ENCODE peak calls at places on chromosomes 12 and 14, in ten cellular contexts. One of them, this sample, is unnamed.

GRCh38 chr12:101536069-101536674 is 58.6 kb upstream of the MYBPC1 start:
- DNase-seq in transverse colon: no peak
- DNase-seq in sigmoid colon: no peak
- DNase-seq in A549: no peak
- DNase-seq in tibial nerve: no peak
- DNase-seq in H1: no peak
- DNase-seq in upper lobe of left lung: no peak
- DNase-seq in HepG2: no peak
- DNase-seq in ovary: no peak
- DNase-seq in stomach: no peak
- DNase-seq in this sample: no peak

GRCh38 chr12:8689606-8690175 is 8.1 kb upstream of the RIMKLB start:
- DNase-seq in stomach: no peak
- DNase-seq in ovary: no peak
- DNase-seq in HepG2: no peak
- DNase-seq in H1: no peak
- DNase-seq in A549: no peak
- DNase-seq in sigmoid colon: no peak
- DNase-seq in upper lobe of left lung: no peak
- DNase-seq in transverse colon: no peak
- DNase-seq in tibial nerve: no peak
- DNase-seq in this sample: no peak

GRCh38 chr14:49621114-49621881 is 699 bp downstream of the MGAT2 start:
- DNase-seq in A549: no peak
- DNase-seq in stomach: peak
- DNase-seq in ovary: peak
- DNase-seq in tibial nerve: peak
- DNase-seq in HepG2: no peak
- DNase-seq in sigmoid colon: peak
- DNase-seq in upper lobe of left lung: peak
- DNase-seq in transverse colon: peak
- DNase-seq in H1: no peak
- DNase-seq in this sample: peak

GRCh38 chr14:50678163-50678562 is 10.1 kb upstream of the SAV1 start:
- DNase-seq in H1: no peak
- DNase-seq in tibial nerve: no peak
- DNase-seq in transverse colon: no peak
- DNase-seq in A549: no peak
- DNase-seq in ovary: no peak
- DNase-seq in sigmoid colon: no peak
- DNase-seq in HepG2: no peak
- DNase-seq in stomach: no peak
- DNase-seq in upper lobe of left lung: no peak
- DNase-seq in this sample: no peak

GRCh38 chr12:91332305-91332704 is 149.7 kb upstream of the DCN start:
- DNase-seq in sigmoid colon: no peak
- DNase-seq in HepG2: no peak
- DNase-seq in H1: no peak
- DNase-seq in upper lobe of left lung: no peak
- DNase-seq in A549: no peak
- DNase-seq in transverse colon: no peak
- DNase-seq in tibial nerve: no peak
- DNase-seq in stomach: no peak
- DNase-seq in ovary: no peak
- DNase-seq in this sample: no peak

GRCh38 chr12:90925562-90925961 is 29.4 kb downstream of the CCER1 start:
- DNase-seq in A549: no peak
- DNase-seq in sigmoid colon: no peak
- DNase-seq in HepG2: no peak
- DNase-seq in tibial nerve: no peak
- DNase-seq in ovary: no peak
- DNase-seq in upper lobe of left lung: no peak
- DNase-seq in transverse colon: no peak
- DNase-seq in stomach: no peak
- DNase-seq in H1: no peak
- DNase-seq in this sample: no peak

GRCh38 chr12:108728820-108729611 is 2.3 kb downstream of the CORO1C start:
- DNase-seq in sigmoid colon: no peak
- DNase-seq in upper lobe of left lung: no peak
- DNase-seq in transverse colon: no peak
- DNase-seq in A549: no peak
- DNase-seq in ovary: no peak
- DNase-seq in tibial nerve: no peak
- DNase-seq in HepG2: no peak
- DNase-seq in stomach: no peak
- DNase-seq in H1: no peak
- DNase-seq in this sample: no peak

GRCh38 chr12:15977999-15978398 is 66.9 kb downstream of the DERA start:
- DNase-seq in H1: no peak
- DNase-seq in transverse colon: no peak
- DNase-seq in upper lobe of left lung: no peak
- DNase-seq in sigmoid colon: no peak
- DNase-seq in ovary: no peak
- DNase-seq in tibial nerve: no peak
- DNase-seq in stomach: no peak
- DNase-seq in HepG2: no peak
- DNase-seq in A549: no peak
- DNase-seq in this sample: no peak

GRCh38 chr12:20524113-20524512 is 155.8 kb downstream of the PDE3A start:
- DNase-seq in stomach: no peak
- DNase-seq in upper lobe of left lung: no peak
- DNase-seq in tibial nerve: no peak
- DNase-seq in A549: no peak
- DNase-seq in H1: peak
- DNase-seq in sigmoid colon: no peak
- DNase-seq in HepG2: no peak
- DNase-seq in ovary: no peak
- DNase-seq in transverse colon: no peak
- DNase-seq in this sample: no peak

GRCh38 chr12:20528208-20528607 is 159.9 kb downstream of the PDE3A start:
- DNase-seq in stomach: no peak
- DNase-seq in HepG2: no peak
- DNase-seq in A549: peak
- DNase-seq in tibial nerve: no peak
- DNase-seq in upper lobe of left lung: no peak
- DNase-seq in H1: no peak
- DNase-seq in transverse colon: no peak
- DNase-seq in sigmoid colon: no peak
- DNase-seq in ovary: no peak
- DNase-seq in this sample: no peak

GRCh38 chr12:20527396-20528154 is 159.2 kb downstream of the PDE3A start:
- DNase-seq in sigmoid colon: no peak
- DNase-seq in ovary: no peak
- DNase-seq in A549: peak
- DNase-seq in stomach: no peak
- DNase-seq in transverse colon: no peak
- DNase-seq in upper lobe of left lung: no peak
- DNase-seq in H1: no peak
- DNase-seq in tibial nerve: no peak
- DNase-seq in HepG2: no peak
- DNase-seq in this sample: no peak

GRCh38 chr12:20523658-20524057 is 155.3 kb downstream of the PDE3A start:
- DNase-seq in H1: no peak
- DNase-seq in sigmoid colon: no peak
- DNase-seq in HepG2: no peak
- DNase-seq in tibial nerve: no peak
- DNase-seq in upper lobe of left lung: no peak
- DNase-seq in transverse colon: no peak
- DNase-seq in stomach: no peak
- DNase-seq in A549: no peak
- DNase-seq in ovary: no peak
- DNase-seq in this sample: no peak

DNA sequence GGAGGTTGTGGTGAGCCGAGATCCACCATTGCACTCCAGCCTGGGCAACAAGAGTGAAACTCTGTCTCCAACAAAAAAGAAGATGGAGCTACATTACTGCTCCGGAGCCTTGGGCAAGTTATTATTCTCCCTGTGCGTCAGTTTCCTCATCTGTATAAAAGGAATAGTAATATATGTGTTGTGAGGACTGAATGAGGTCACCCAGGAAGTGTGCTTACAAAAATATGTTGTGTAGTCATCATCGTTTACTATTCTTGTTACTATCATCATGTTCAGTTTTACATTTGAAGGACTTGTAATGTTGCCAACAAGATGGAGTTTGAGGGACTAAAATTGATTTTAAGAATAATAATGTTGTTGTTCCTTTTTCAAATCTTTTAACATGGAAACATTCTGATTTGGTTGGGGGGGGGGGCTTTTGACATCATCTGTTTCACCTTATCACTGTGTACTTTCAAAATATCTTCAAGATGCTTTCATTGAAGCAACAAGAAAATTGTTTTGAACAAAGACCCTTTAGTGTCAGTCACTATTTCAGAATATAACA is 156.8 kb downstream of the PDE3A start:
- DNase-seq in sigmoid colon: no peak
- DNase-seq in stomach: no peak
- DNase-seq in ovary: no peak
- DNase-seq in HepG2: no peak
- DNase-seq in upper lobe of left lung: no peak
- DNase-seq in tibial nerve: no peak
- DNase-seq in A549: no peak
- DNase-seq in transverse colon: no peak
- DNase-seq in H1: no peak
- DNase-seq in this sample: no peak
- H3K27ac ChIP-seq in sigmoid colon: peak
- H3K27ac ChIP-seq in stomach: no peak
- H3K27ac ChIP-seq in ovary: no peak
- H3K27ac ChIP-seq in HepG2: no peak
- H3K27ac ChIP-seq in upper lobe of left lung: no peak
- H3K27ac ChIP-seq in tibial nerve: no peak
- H3K27ac ChIP-seq in A549: peak
- H3K27ac ChIP-seq in transverse colon: peak
- H3K27ac ChIP-seq in H1: no peak
- H3K27ac ChIP-seq in this sample: no peak

DNA sequence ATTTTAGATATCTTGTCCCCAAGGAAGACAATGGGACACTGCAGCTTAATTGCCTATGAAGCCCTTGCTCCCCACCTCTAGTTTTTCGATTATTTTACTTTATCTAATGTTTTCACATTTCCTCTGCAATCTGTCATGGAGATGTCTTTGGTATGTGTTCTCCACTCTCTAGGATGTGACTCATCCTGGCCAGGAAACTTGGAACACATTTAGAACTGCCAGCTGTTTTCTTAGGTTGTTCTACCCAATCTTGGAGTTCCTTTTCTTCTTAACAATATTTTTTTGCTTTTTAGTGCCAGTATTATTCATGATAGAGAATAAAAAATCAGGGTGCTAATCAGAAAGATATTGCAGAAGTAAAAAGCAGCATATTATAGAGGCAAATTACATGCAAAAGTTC is 101.7 kb upstream of the CLEC14A start:
- DNase-seq in stomach: no peak
- DNase-seq in ovary: no peak
- DNase-seq in H1: no peak
- DNase-seq in tibial nerve: no peak
- DNase-seq in transverse colon: no peak
- DNase-seq in HepG2: no peak
- DNase-seq in A549: no peak
- DNase-seq in upper lobe of left lung: no peak
- DNase-seq in sigmoid colon: no peak
- DNase-seq in this sample: no peak
- TF ChIP-seq EP300 in stomach: no peak
- TF ChIP-seq EP300 in ovary: no peak
- TF ChIP-seq EP300 in H1: no peak
- TF ChIP-seq EP300 in tibial nerve: peak
- TF ChIP-seq EP300 in transverse colon: no peak
- TF ChIP-seq EP300 in HepG2: no peak
- TF ChIP-seq EP300 in A549: no peak
- TF ChIP-seq EP300 in upper lobe of left lung: no peak
- TF ChIP-seq EP300 in sigmoid colon: no peak
- TF ChIP-seq EP300 in this sample: no peak

DNA sequence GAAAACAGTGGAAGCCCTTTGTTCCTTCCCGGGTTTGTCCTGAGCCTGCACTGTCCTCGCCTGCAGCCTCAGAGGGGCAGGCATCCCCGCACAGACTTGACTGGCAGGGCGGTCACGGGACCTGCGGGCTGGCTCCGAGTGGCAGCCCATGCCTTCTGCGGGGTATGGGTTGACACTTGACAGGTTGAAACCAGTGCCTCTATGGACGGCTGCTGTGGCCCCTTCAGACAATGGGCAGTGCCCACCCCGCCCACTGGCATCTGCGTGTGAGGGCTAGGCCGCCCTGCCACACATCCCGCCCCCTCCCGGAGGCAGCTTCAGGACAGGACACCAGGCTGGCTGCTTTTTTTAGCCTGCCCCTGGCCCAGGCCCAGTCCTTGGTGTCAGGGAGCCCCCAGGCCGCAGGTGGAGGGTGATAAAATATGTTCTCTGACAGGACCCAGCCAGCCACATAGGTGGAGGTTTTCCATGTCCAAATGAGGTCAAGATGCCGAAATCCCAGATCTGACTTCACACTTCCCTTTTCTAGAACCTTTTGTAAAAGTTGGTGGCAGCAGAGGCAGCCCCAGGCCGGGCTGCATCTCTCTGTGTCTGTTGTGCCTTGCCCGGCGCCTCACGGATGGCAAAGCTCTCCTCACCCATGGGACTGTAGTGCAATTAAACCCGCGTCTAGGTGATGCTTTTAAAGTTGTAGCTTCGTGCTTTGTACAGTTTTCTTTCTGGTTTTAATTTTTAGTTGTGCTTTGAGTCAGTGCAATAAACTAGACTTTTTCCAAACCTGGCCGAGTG is 10.0 kb downstream of the ANKRD9 start:
- DNase-seq in stomach: no peak
- DNase-seq in sigmoid colon: no peak
- DNase-seq in ovary: no peak
- DNase-seq in H1: no peak
- DNase-seq in upper lobe of left lung: peak
- DNase-seq in transverse colon: no peak
- DNase-seq in HepG2: no peak
- DNase-seq in tibial nerve: no peak
- DNase-seq in A549: no peak
- DNase-seq in this sample: no peak
- H3K27ac ChIP-seq in stomach: peak
- H3K27ac ChIP-seq in sigmoid colon: peak
- H3K27ac ChIP-seq in ovary: no peak
- H3K27ac ChIP-seq in H1: no peak
- H3K27ac ChIP-seq in upper lobe of left lung: peak
- H3K27ac ChIP-seq in transverse colon: peak
- H3K27ac ChIP-seq in HepG2: no peak
- H3K27ac ChIP-seq in tibial nerve: peak
- H3K27ac ChIP-seq in A549: no peak
- H3K27ac ChIP-seq in this sample: peak

DNA sequence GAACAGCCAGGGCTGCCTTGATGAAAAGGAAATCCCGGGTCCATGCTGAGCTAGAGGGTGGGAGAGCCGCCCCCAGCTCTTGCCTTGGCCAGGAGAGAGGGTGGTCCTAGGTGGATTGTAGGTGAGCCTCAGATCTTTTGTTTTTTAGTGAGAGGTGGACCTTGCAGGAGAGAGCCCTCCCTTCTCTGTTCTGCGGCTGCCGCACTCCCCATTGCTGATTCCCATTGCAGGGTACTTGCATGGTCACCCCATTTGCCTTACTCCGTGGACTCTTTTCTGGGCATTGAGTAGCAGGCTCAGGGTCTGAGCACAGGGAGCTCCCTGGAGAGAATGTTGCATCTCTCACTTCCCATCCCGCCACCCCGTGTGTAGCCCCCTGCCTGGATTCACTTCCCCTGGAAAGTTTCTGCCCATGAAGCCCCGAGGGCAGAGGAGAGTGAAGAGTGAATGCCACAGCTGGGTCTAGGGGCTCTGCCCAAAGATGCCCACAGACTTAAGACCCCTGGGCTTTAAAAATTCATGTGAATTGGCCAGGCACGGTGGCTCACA is 10.2 kb downstream of the VASH1 start:
- DNase-seq in upper lobe of left lung: no peak
- DNase-seq in transverse colon: no peak
- DNase-seq in sigmoid colon: peak
- DNase-seq in H1: no peak
- DNase-seq in stomach: no peak
- DNase-seq in A549: no peak
- DNase-seq in ovary: no peak
- DNase-seq in HepG2: no peak
- DNase-seq in tibial nerve: no peak
- DNase-seq in this sample: peak
- TF ChIP-seq EP300 in upper lobe of left lung: no peak
- TF ChIP-seq EP300 in transverse colon: no peak
- TF ChIP-seq EP300 in sigmoid colon: no peak
- TF ChIP-seq EP300 in H1: no peak
- TF ChIP-seq EP300 in stomach: no peak
- TF ChIP-seq EP300 in A549: no peak
- TF ChIP-seq EP300 in ovary: no peak
- TF ChIP-seq EP300 in HepG2: no peak
- TF ChIP-seq EP300 in tibial nerve: no peak
- TF ChIP-seq EP300 in this sample: no peak

This sample was measured in suprapubic skin.